ENCODE peak calls at places on chromosomes 2 and 18, in five cellular contexts. R is activated T-helper 1 cell treated with anti-CD3 and anti-CD28 coated beads, Interleukin-2, amount 50 U/mL, for 16 hours; T is HT-29; J is GM04504; U is gastrocnemius medialis. M is an unnamed sample.
A peak's percentile ranks its signal among the peaks of the same experiment; 100 is the strongest.

GRCh38 chr2:88521445-88522070 is 69.1 kb upstream of the FOXI3 start:
- DNase-seq in R (no peak), J (peak; percentile 5), T (no peak), U (no peak), M (peak; percentile 16)

GRCh38 chr2:22455086-22455485 is 929.9 kb upstream of the KLHL29 start:
- DNase-seq in U (no peak), J (no peak), R (no peak), T (no peak), M (no peak)

GRCh38 chr2:23250371-23250770 is 134.6 kb upstream of the KLHL29 start:
- DNase-seq in J (no peak), R (no peak), U (no peak), T (no peak), M (no peak)

GRCh38 chr2:68911714-68912510 is 40.7 kb upstream of the BMP10 start:
- DNase-seq in T (no peak), R (no peak), U (no peak), J (no peak), M (no peak)

GRCh38 chr18:68667121-68667520 is 47.8 kb downstream of the TMX3 start:
- DNase-seq in R (no peak), T (no peak), J (no peak), U (no peak), M (no peak)

GRCh38 chr2:79373359-79374115 is 139.3 kb upstream of the CTNNA2 start:
- DNase-seq in T (no peak), U (no peak), R (no peak), J (no peak), M (no peak)

GRCh38 chr18:60446821-60447220 is 74.2 kb upstream of the MC4R start:
- DNase-seq in U (no peak), T (no peak), J (no peak), R (no peak), M (no peak)

GRCh38 chr18:36130039-36130831 is 536 bp downstream of the ELP2 start:
- DNase-seq in U (no peak), J (no peak), T (no peak), R (no peak), M (peak; percentile 2)

GRCh38 chr2:135052997-135053474 is 944 bp downstream of the RAB3GAP1 start:
- DNase-seq in U (no peak), J (no peak), R (peak; percentile 1), T (no peak), M (no peak)

GRCh38 chr2:21836261-21836660 is 712.5 kb downstream of the TDRD15 start:
- DNase-seq in U (no peak), R (no peak), J (no peak), T (no peak), M (no peak)

GRCh38 chr2:19949071-19949470 is 40.8 kb downstream of the WDR35 start:
- DNase-seq in R (no peak), T (no peak), J (peak; percentile 31), U (no peak), M (no peak)

GRCh38 chr2:217790681-217791392 is 212.0 kb downstream of the TNS1 start:
- DNase-seq in U (no peak), R (no peak), T (no peak), J (no peak), M (no peak)

GRCh38 chr18:7720395-7720794 is 153.3 kb downstream of the PTPRM start:
- DNase-seq in J (no peak), U (no peak), R (no peak), T (no peak), M (no peak)

GRCh38 chr2:177897278-177897677 is 175.3 kb downstream of the PDE11A start:
- DNase-seq in J (no peak), R (no peak), T (no peak), U (no peak), M (no peak)

GRCh38 chr18:9750606-9751304 is 42.7 kb downstream of the RAB31 start:
- DNase-seq in U (no peak), T (no peak), J (no peak), R (no peak), M (no peak)

GRCh38 chr2:234249873-234250272 is 199.4 kb downstream of the SPP2 start:
- DNase-seq in U (no peak), J (peak; percentile 63), R (no peak), T (peak; percentile 56), M (peak; percentile 74)

GRCh38 chr2:112712903-112713584 is 7.8 kb upstream of the NT5DC4 start:
- DNase-seq in T (no peak), R (no peak), J (no peak), U (no peak), M (no peak)

GRCh38 chr2:28343184-28343942 is 49.3 kb upstream of the FOSL2 start:
- DNase-seq in U (no peak), R (no peak), T (no peak), J (no peak), M (no peak)

GRCh38 chr18:13416208-13416607 is 197.6 kb downstream of the LDLRAD4 start:
- DNase-seq in T (no peak), R (no peak), J (no peak), U (no peak), M (no peak)

GRCh38 chr2:151302879-151303278 is 13.4 kb upstream of the NMI start:
- DNase-seq in R (no peak), U (no peak), J (peak; percentile 81), T (no peak), M (peak; percentile 22)

GRCh38 chr2:227772197-227772661 is 26.5 kb downstream of the SCYGR8 start:
- DNase-seq in J (no peak), T (no peak), R (no peak), U (no peak), M (no peak)

GRCh38 chr18:67730884-67731283 is 214.4 kb upstream of the DSEL start:
- DNase-seq in J (peak; percentile 46), T (no peak), U (no peak), R (no peak), M (peak; percentile 72)

GRCh38 chr2:64943387-64944150 is 45.6 kb upstream of the SLC1A4 start:
- DNase-seq in J (peak; percentile 45), T (no peak), R (no peak), U (peak; percentile 90), M (no peak)

GRCh38 chr18:24181806-24182205 is 42.9 kb downstream of the CABYR start:
- DNase-seq in U (no peak), J (peak; percentile 5), R (no peak), T (no peak), M (peak; percentile 25)

GRCh38 chr2:182625814-182626213 is 90.2 kb upstream of the DNAJC10 start:
- DNase-seq in T (no peak), R (no peak), J (no peak), U (no peak), M (no peak)

GRCh38 chr2:241006412-241006811 is 8.0 kb downstream of the SNED1 start:
- DNase-seq in U (no peak), T (no peak), J (no peak), R (no peak), M (no peak)

GRCh38 chr2:193584001-193584400 is 1389.3 kb upstream of the TMEFF2 start:
- DNase-seq in U (no peak), J (no peak), R (no peak), T (peak; percentile 43), M (peak; percentile 13)

GRCh38 chr18:39602112-39602511 is 2036.5 kb upstream of the CELF4 start:
- DNase-seq in J (no peak), T (no peak), U (no peak), R (no peak), M (no peak)

GRCh38 chr2:5093518-5093917 is 598.7 kb upstream of the SOX11 start:
- DNase-seq in U (no peak), J (no peak), T (no peak), R (no peak), M (no peak)

GRCh38 chr2:239394978-239395377 is 5.8 kb downstream of the HDAC4 start:
- DNase-seq in R (no peak), T (no peak), U (no peak), J (no peak), M (no peak)

GRCh38 chr2:74391209-74391579 is 11.1 kb upstream of the DCTN1 start:
- DNase-seq in J (no peak), U (no peak), T (peak; percentile 32), R (no peak), M (no peak)

GRCh38 chr2:170250584-170250983 is 72.6 kb downstream of the MYO3B start:
- DNase-seq in R (no peak), T (no peak), J (no peak), U (no peak), M (no peak)

GRCh38 chr2:40219141-40219540 is 232.7 kb downstream of the SLC8A1 start:
- DNase-seq in T (no peak), R (no peak), J (no peak), U (no peak), M (no peak)

GRCh38 chr2:172196768-172197322 is 94.1 kb upstream of the DLX2 start:
- DNase-seq in J (peak; percentile 26), R (peak; percentile 10), U (no peak), T (peak; percentile 43), M (no peak)

GRCh38 chr2:161139098-161139987 is 20.9 kb upstream of the TANK start:
- DNase-seq in T (peak; percentile 50), J (peak; percentile 59), R (no peak), U (no peak), M (no peak)

GRCh38 chr2:175679728-175680127 is 322.3 kb downstream of the LNPK start:
- DNase-seq in R (no peak), J (no peak), T (no peak), U (no peak), M (no peak)